ENCODE peak calls at places on chromosomes 4 and X, in four cellular contexts. One of them, this sample, is unnamed.

GRCh38 chr4:1052231-1052671 is 40.8 kb downstream of the FGFRL1 start:
- DNase-seq in GM12878: no peak
- DNase-seq in H1: no peak
- DNase-seq in K562: no peak
- DNase-seq in this sample: no peak

GRCh38 chrX:155534800-155535199 is 76.4 kb upstream of the F8A3 start:
- DNase-seq in H1: no peak
- DNase-seq in K562: no peak
- DNase-seq in GM12878: no peak
- DNase-seq in this sample: no peak

GRCh38 chrX:97936296-97936695 is 1052.6 kb downstream of the RPA4 start:
- DNase-seq in H1: no peak
- DNase-seq in GM12878: no peak
- DNase-seq in K562: no peak
- DNase-seq in this sample: no peak

GRCh38 chr4:121156822-121157769 is 7.0 kb downstream of the TNIP3 start:
- DNase-seq in GM12878: no peak
- DNase-seq in K562: no peak
- DNase-seq in H1: peak
- DNase-seq in this sample: no peak

GRCh38 chr4:131091896-131092295 is 1995.9 kb downstream of the C4orf33 start:
- DNase-seq in K562: no peak
- DNase-seq in GM12878: no peak
- DNase-seq in H1: no peak
- DNase-seq in this sample: peak

GRCh38 chr4:22047793-22048192 is 99.2 kb upstream of the KCNIP4 start:
- DNase-seq in K562: no peak
- DNase-seq in H1: no peak
- DNase-seq in GM12878: no peak
- DNase-seq in this sample: no peak

GRCh38 chrX:118603981-118604380 is 108.4 kb downstream of the DOCK11 start:
- DNase-seq in H1: no peak
- DNase-seq in K562: peak
- DNase-seq in GM12878: peak
- DNase-seq in this sample: peak

GRCh38 chr4:86846921-86847320 is 2.3 kb downstream of the SLC10A6 start:
- DNase-seq in K562: no peak
- DNase-seq in GM12878: no peak
- DNase-seq in H1: no peak
- DNase-seq in this sample: no peak

GRCh38 chr4:6688879-6689505 is 4.7 kb upstream of the S100P start:
- DNase-seq in K562: peak
- DNase-seq in GM12878: no peak
- DNase-seq in H1: no peak
- DNase-seq in this sample: peak

GRCh38 chr4:26015133-26015651 is 101.2 kb downstream of the SMIM20 start:
- DNase-seq in H1: no peak
- DNase-seq in K562: no peak
- DNase-seq in GM12878: no peak
- DNase-seq in this sample: no peak

GRCh38 chr4:112589207-112589606 is 47.5 kb downstream of the ZGRF1 start:
- DNase-seq in GM12878: no peak
- DNase-seq in K562: peak
- DNase-seq in H1: no peak
- DNase-seq in this sample: peak

GRCh38 chr4:184382189-184382846 is 92.0 kb downstream of the IRF2 start:
- DNase-seq in H1: no peak
- DNase-seq in K562: no peak
- DNase-seq in GM12878: peak
- DNase-seq in this sample: no peak

GRCh38 chr4:38290914-38291313 is 330.7 kb downstream of the PTTG2 start:
- DNase-seq in K562: no peak
- DNase-seq in H1: no peak
- DNase-seq in GM12878: no peak
- DNase-seq in this sample: no peak

GRCh38 chr4:122776916-122777315 is 44.4 kb downstream of the BBS12 start:
- DNase-seq in H1: no peak
- DNase-seq in K562: no peak
- DNase-seq in GM12878: no peak
- DNase-seq in this sample: no peak

GRCh38 chr4:23484689-23485088 is 405.2 kb downstream of the PPARGC1A start:
- DNase-seq in GM12878: no peak
- DNase-seq in H1: no peak
- DNase-seq in K562: no peak
- DNase-seq in this sample: no peak

GRCh38 chr4:16544251-16544721 is 318.0 kb upstream of the TAPT1 start:
- DNase-seq in GM12878: no peak
- DNase-seq in H1: no peak
- DNase-seq in K562: no peak
- DNase-seq in this sample: no peak

GRCh38 chrX:41452972-41453371 is 5.8 kb downstream of the NYX start:
- DNase-seq in GM12878: no peak
- DNase-seq in K562: no peak
- DNase-seq in H1: no peak
- DNase-seq in this sample: no peak

GRCh38 chrX:107168259-107168658 is 38.0 kb downstream of the NUP62CL start:
- DNase-seq in GM12878: no peak
- DNase-seq in K562: peak
- DNase-seq in H1: no peak
- DNase-seq in this sample: no peak

GRCh38 chrX:10395179-10395578 is 225.2 kb downstream of the MID1 start:
- DNase-seq in H1: no peak
- DNase-seq in K562: no peak
- DNase-seq in GM12878: no peak
- DNase-seq in this sample: no peak

GRCh38 chrX:38970845-38971244 is 169.6 kb downstream of the MID1IP1 start:
- DNase-seq in H1: no peak
- DNase-seq in GM12878: no peak
- DNase-seq in K562: no peak
- DNase-seq in this sample: no peak

GRCh38 chr4:118373614-118374255 is 20.9 kb upstream of the PRSS12 start:
- DNase-seq in H1: no peak
- DNase-seq in GM12878: no peak
- DNase-seq in K562: no peak
- DNase-seq in this sample: no peak

GRCh38 chr4:82921795-82922194 is 21.3 kb downstream of the THAP9 start:
- DNase-seq in K562: no peak
- DNase-seq in H1: no peak
- DNase-seq in GM12878: no peak
- DNase-seq in this sample: no peak

GRCh38 chr4:186881521-186882220 is 158.0 kb upstream of the FAT1 start:
- DNase-seq in GM12878: no peak
- DNase-seq in H1: no peak
- DNase-seq in K562: no peak
- DNase-seq in this sample: peak

GRCh38 chr4:115537387-115537786 is 424.0 kb upstream of the NDST4 start:
- DNase-seq in K562: no peak
- DNase-seq in GM12878: no peak
- DNase-seq in H1: no peak
- DNase-seq in this sample: peak

GRCh38 chr4:186204103-186204559 is 12.8 kb downstream of the CYP4V2 start:
- DNase-seq in K562: peak
- DNase-seq in H1: no peak
- DNase-seq in GM12878: no peak
- DNase-seq in this sample: peak

GRCh38 chr4:89639395-89639794 is 197.6 kb downstream of the SNCA start:
- DNase-seq in GM12878: no peak
- DNase-seq in K562: no peak
- DNase-seq in H1: no peak
- DNase-seq in this sample: no peak

GRCh38 chr4:73620115-73620792 is at the start of gene RASSF6:
- DNase-seq in K562: peak
- DNase-seq in H1: peak
- DNase-seq in GM12878: no peak
- DNase-seq in this sample: peak

GRCh38 chr4:8409271-8410065 is 31.1 kb downstream of the ACOX3 start:
- DNase-seq in H1: no peak
- DNase-seq in GM12878: no peak
- DNase-seq in K562: peak
- DNase-seq in this sample: no peak

GRCh38 chrX:13094780-13095425 is 50.5 kb upstream of the FAM9C start:
- DNase-seq in K562: no peak
- DNase-seq in H1: no peak
- DNase-seq in GM12878: no peak
- DNase-seq in this sample: no peak

GRCh38 chr4:101780284-101780683 is 10.2 kb upstream of the BANK1 start:
- DNase-seq in K562: no peak
- DNase-seq in GM12878: no peak
- DNase-seq in H1: no peak
- DNase-seq in this sample: no peak

GRCh38 chr4:160038560-160038959 is 935.7 kb downstream of the RAPGEF2 start:
- DNase-seq in K562: no peak
- DNase-seq in H1: no peak
- DNase-seq in GM12878: no peak
- DNase-seq in this sample: no peak

GRCh38 chr4:140066031-140066930 is 87.7 kb downstream of the MAML3 start:
- DNase-seq in K562: no peak
- DNase-seq in GM12878: no peak
- DNase-seq in H1: no peak
- DNase-seq in this sample: no peak

GRCh38 chr4:99362768-99363167 is 10.2 kb upstream of the ADH1C start:
- DNase-seq in H1: no peak
- DNase-seq in GM12878: no peak
- DNase-seq in K562: no peak
- DNase-seq in this sample: no peak

GRCh38 chr4:145492376-145492775 is 10.7 kb downstream of the SMAD1 start:
- DNase-seq in GM12878: no peak
- DNase-seq in H1: no peak
- DNase-seq in K562: no peak
- DNase-seq in this sample: no peak

DNA sequence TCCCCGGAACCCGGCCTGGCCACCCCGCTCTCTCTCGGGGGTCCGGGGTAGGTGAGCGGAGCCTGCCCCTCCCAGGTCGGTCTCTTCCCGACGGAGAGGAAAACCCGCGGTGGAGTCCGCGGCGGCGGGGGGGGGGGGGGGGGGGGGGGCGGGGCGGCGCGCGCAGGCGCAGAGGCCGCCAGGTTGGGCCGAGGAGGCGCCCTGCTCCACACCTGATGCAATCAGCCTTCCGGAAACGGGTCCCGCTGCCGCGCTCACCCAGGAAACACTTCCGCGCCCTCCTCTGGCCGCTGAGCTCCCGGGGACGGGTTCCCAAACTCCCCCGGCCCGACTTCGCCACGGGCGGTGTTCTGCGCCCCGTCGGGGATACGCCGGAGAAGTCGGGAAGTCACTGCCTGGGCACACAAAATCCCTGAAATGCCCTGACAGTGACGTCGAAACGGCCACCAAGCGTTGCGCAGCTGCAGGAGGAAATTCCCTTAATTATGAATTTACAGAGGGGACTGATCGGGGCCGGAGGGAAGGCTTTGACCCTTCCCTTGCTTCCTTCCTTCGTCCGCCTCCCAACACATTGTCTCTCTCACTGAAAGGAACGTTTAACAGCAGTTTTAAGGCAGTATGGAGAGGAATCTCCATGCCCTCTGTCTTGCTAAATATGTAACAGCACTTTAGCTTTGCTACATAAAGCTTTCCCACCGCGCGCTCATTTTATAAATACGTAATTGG is 2.1 kb upstream of the APBB2 start:
- DNase-seq in K562: peak
- DNase-seq in GM12878: peak
- DNase-seq in H1: peak
- DNase-seq in this sample: peak
- TF ChIP-seq EZH2 in K562: no peak
- TF ChIP-seq EZH2 in GM12878: no peak
- TF ChIP-seq EZH2 in H1: no peak
- TF ChIP-seq EZH2 in this sample: no peak

DNA sequence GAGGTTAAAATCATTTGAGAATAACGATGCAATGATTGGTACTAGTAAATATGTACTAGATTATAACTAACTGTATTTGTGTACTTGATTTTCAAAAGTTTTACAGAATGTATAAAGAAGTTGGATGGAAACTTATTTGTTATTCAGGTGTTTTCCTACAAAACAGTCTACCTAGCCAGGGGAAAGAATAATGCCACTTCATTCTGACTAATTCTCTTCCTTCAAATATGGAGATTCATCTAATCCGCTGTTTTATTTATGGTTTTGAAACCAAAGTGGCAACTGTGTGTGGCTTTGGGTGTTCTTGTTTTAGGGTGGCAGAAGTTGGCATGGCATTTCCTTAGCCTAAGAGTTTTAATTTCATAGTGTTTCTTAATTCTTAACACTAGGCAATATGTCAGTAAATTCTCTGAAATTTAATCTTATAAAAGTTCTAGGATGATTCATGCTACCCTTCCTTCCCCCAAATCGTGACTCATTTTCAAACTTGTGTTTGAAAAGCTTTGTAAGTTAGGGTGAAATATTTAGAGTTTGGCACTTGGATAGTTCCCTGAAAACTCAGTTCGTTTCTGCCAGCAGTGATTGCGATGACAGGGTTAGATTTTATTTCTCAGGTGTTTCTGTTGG is 62.6 kb downstream of the DCLK2 start:
- DNase-seq in K562: no peak
- DNase-seq in H1: no peak
- DNase-seq in GM12878: no peak
- DNase-seq in this sample: no peak
- TF ChIP-seq EGR1 in K562: no peak
- TF ChIP-seq EGR1 in H1: no peak
- TF ChIP-seq EGR1 in GM12878: no peak
- TF ChIP-seq EGR1 in this sample: no peak

DNA sequence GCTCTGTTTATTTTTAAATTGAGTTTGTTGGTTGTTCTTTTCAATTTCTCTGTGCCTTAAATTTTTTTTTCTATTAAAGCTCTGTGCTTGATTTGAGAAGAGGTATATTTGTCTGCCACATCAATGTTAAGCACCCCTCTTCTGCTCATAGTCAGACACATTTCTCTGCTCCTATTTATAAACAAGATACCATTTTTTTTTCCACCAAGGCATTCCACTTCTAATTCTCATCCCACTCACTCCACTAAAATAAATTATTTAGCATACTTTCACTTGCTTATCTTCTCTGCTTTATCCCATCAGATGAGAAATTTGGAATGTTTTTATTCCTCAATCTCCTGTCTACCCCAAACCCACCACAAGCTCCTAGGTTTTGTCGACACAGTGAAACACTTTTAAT is 127.0 kb upstream of the PDE5A start:
- DNase-seq in GM12878: no peak
- DNase-seq in H1: no peak
- DNase-seq in K562: no peak
- DNase-seq in this sample: no peak
- TF ChIP-seq EZH2 in GM12878: no peak
- TF ChIP-seq EZH2 in H1: no peak
- TF ChIP-seq EZH2 in K562: no peak
- TF ChIP-seq EZH2 in this sample: no peak

GRCh38 chr4:156969136-156969535 is 2.5 kb downstream of the PDGFC start:
- DNase-seq in K562: no peak
- DNase-seq in GM12878: no peak
- DNase-seq in H1: no peak
- DNase-seq in this sample: no peak

GRCh38 chr4:156970501-156971167 is 965 bp downstream of the PDGFC start:
- DNase-seq in H1: no peak
- DNase-seq in K562: no peak
- DNase-seq in GM12878: no peak
- DNase-seq in this sample: no peak

GRCh38 chr4:156971168-156971601 is 414 bp downstream of the PDGFC start:
- DNase-seq in GM12878: no peak
- DNase-seq in H1: no peak
- DNase-seq in K562: no peak
- DNase-seq in this sample: no peak

GRCh38 chr4:156971623-156972369 is at the start of gene PDGFC:
- DNase-seq in K562: peak
- DNase-seq in GM12878: no peak
- DNase-seq in H1: no peak
- DNase-seq in this sample: no peak

GRCh38 chr4:156968479-156968984 is 3.1 kb downstream of the PDGFC start:
- DNase-seq in K562: peak
- DNase-seq in H1: no peak
- DNase-seq in GM12878: no peak
- DNase-seq in this sample: peak
- TF ChIP-seq EGR1 in K562: no peak
- TF ChIP-seq EGR1 in H1: no peak
- TF ChIP-seq EGR1 in GM12878: no peak
- TF ChIP-seq EGR1 in this sample: no peak

This sample was measured in HCT116.